ENCODE peak calls at places on chromosomes 7 and 10, in five cellular contexts. One of them, this sample, is unnamed.

GRCh38 chr10:123154943-123155505 is 822 bp downstream of the BUB3 start:
- DNase-seq in sigmoid colon: no peak
- DNase-seq in upper lobe of left lung: peak; percentile 63
- DNase-seq in A549: peak; percentile 64
- DNase-seq in stomach: no peak
- DNase-seq in this sample: no peak

GRCh38 chr7:148242271-148242801 is 348.2 kb upstream of the C7orf33 start:
- DNase-seq in sigmoid colon: no peak
- DNase-seq in upper lobe of left lung: peak; percentile 37
- DNase-seq in A549: peak; percentile 62
- DNase-seq in stomach: peak; percentile 33
- DNase-seq in this sample: no peak

GRCh38 chr10:47081264-47081663 is 170.0 kb downstream of the PTPN20 start:
- DNase-seq in sigmoid colon: no peak
- DNase-seq in upper lobe of left lung: no peak
- DNase-seq in A549: no peak
- DNase-seq in stomach: no peak
- DNase-seq in this sample: no peak

GRCh38 chr10:132714096-132714721 is 71.7 kb downstream of the NKX6-2 start:
- DNase-seq in sigmoid colon: peak; percentile 67
- DNase-seq in upper lobe of left lung: no peak
- DNase-seq in A549: no peak
- DNase-seq in stomach: peak; percentile 60
- DNase-seq in this sample: peak; percentile 6

GRCh38 chr7:158958618-158959017 is 102.3 kb downstream of the DYNC2I1 start:
- DNase-seq in sigmoid colon: no peak
- DNase-seq in upper lobe of left lung: no peak
- DNase-seq in A549: no peak
- DNase-seq in stomach: no peak
- DNase-seq in this sample: no peak

GRCh38 chr7:99112097-99112496 is 31.8 kb downstream of the SMURF1 start:
- DNase-seq in sigmoid colon: no peak
- DNase-seq in upper lobe of left lung: no peak
- DNase-seq in A549: peak; percentile 51
- DNase-seq in stomach: no peak
- DNase-seq in this sample: no peak

GRCh38 chr10:92108120-92108519 is 182.8 kb downstream of the CPEB3 start:
- DNase-seq in sigmoid colon: no peak
- DNase-seq in upper lobe of left lung: no peak
- DNase-seq in A549: no peak
- DNase-seq in stomach: no peak
- DNase-seq in this sample: no peak

GRCh38 chr10:59694936-59695335 is 14.7 kb downstream of the SLC16A9 start:
- DNase-seq in sigmoid colon: no peak
- DNase-seq in upper lobe of left lung: no peak
- DNase-seq in A549: no peak
- DNase-seq in stomach: no peak
- DNase-seq in this sample: no peak

GRCh38 chr10:96851281-96851680 is 19.2 kb downstream of the LCOR start:
- DNase-seq in sigmoid colon: no peak
- DNase-seq in upper lobe of left lung: no peak
- DNase-seq in A549: no peak
- DNase-seq in stomach: no peak
- DNase-seq in this sample: no peak

GRCh38 chr10:1090696-1091095 is 34.5 kb downstream of the WDR37 start:
- DNase-seq in sigmoid colon: no peak
- DNase-seq in upper lobe of left lung: no peak
- DNase-seq in A549: no peak
- DNase-seq in stomach: no peak
- DNase-seq in this sample: no peak

GRCh38 chr10:102230264-102230860 is 4.3 kb downstream of the ELOVL3 start:
- DNase-seq in sigmoid colon: no peak
- DNase-seq in upper lobe of left lung: peak; percentile 49
- DNase-seq in A549: peak; percentile 66
- DNase-seq in stomach: peak; percentile 60
- DNase-seq in this sample: peak; percentile 56

GRCh38 chr10:22615819-22616499 is 98.4 kb downstream of the PIP4K2A start:
- DNase-seq in sigmoid colon: peak; percentile 73
- DNase-seq in upper lobe of left lung: peak; percentile 78
- DNase-seq in A549: no peak
- DNase-seq in stomach: peak; percentile 68
- DNase-seq in this sample: no peak

GRCh38 chr7:102331536-102332275 is 24.5 kb downstream of the SPDYE6 start:
- DNase-seq in sigmoid colon: no peak
- DNase-seq in upper lobe of left lung: no peak
- DNase-seq in A549: no peak
- DNase-seq in stomach: no peak
- DNase-seq in this sample: no peak

GRCh38 chr10:113060221-113061053 is 110.4 kb downstream of the TCF7L2 start:
- DNase-seq in sigmoid colon: peak; percentile 68
- DNase-seq in upper lobe of left lung: peak; percentile 35
- DNase-seq in A549: no peak
- DNase-seq in stomach: no peak
- DNase-seq in this sample: no peak

GRCh38 chr7:43569424-43569823 is 13.5 kb upstream of the STK17A start:
- DNase-seq in sigmoid colon: no peak
- DNase-seq in upper lobe of left lung: no peak
- DNase-seq in A549: no peak
- DNase-seq in stomach: no peak
- DNase-seq in this sample: no peak

GRCh38 chr10:95655571-95656290 is 780 bp downstream of the ALDH18A1 start:
- DNase-seq in sigmoid colon: no peak
- DNase-seq in upper lobe of left lung: no peak
- DNase-seq in A549: peak; percentile 26
- DNase-seq in stomach: no peak
- DNase-seq in this sample: no peak

GRCh38 chr10:131663411-131663810 is 237.4 kb upstream of the PPP2R2D start:
- DNase-seq in sigmoid colon: peak; percentile 21
- DNase-seq in upper lobe of left lung: no peak
- DNase-seq in A549: no peak
- DNase-seq in stomach: peak; percentile 8
- DNase-seq in this sample: no peak

GRCh38 chr10:3850999-3851937 is 66.3 kb upstream of the KLF6 start:
- DNase-seq in sigmoid colon: no peak
- DNase-seq in upper lobe of left lung: no peak
- DNase-seq in A549: peak; percentile 83
- DNase-seq in stomach: no peak
- DNase-seq in this sample: no peak

GRCh38 chr7:75878312-75878768 is 494 bp upstream of the RHBDD2 start:
- DNase-seq in sigmoid colon: no peak
- DNase-seq in upper lobe of left lung: no peak
- DNase-seq in A549: no peak
- DNase-seq in stomach: no peak
- DNase-seq in this sample: no peak

GRCh38 chr10:60919551-60919950 is 24.4 kb downstream of the RHOBTB1 start:
- DNase-seq in sigmoid colon: no peak
- DNase-seq in upper lobe of left lung: no peak
- DNase-seq in A549: no peak
- DNase-seq in stomach: no peak
- DNase-seq in this sample: no peak

GRCh38 chr10:102327002-102327401 is 68.5 kb upstream of the NFKB2 start:
- DNase-seq in sigmoid colon: no peak
- DNase-seq in upper lobe of left lung: no peak
- DNase-seq in A549: no peak
- DNase-seq in stomach: no peak
- DNase-seq in this sample: no peak

GRCh38 chr7:140541513-140542192 is 62.3 kb upstream of the MKRN1 start:
- DNase-seq in sigmoid colon: peak; percentile 91
- DNase-seq in upper lobe of left lung: no peak
- DNase-seq in A549: peak; percentile 91
- DNase-seq in stomach: peak; percentile 37
- DNase-seq in this sample: peak; percentile 85

GRCh38 chr10:69783515-69783914 is 18.2 kb upstream of the COL13A1 start:
- DNase-seq in sigmoid colon: no peak
- DNase-seq in upper lobe of left lung: no peak
- DNase-seq in A549: no peak
- DNase-seq in stomach: no peak
- DNase-seq in this sample: no peak

GRCh38 chr10:101174319-101174718 is 43.2 kb downstream of the TLX1 start:
- DNase-seq in sigmoid colon: no peak
- DNase-seq in upper lobe of left lung: no peak
- DNase-seq in A549: no peak
- DNase-seq in stomach: no peak
- DNase-seq in this sample: no peak

GRCh38 chr7:101368422-101369165 is 5.9 kb downstream of the COL26A1 start:
- DNase-seq in sigmoid colon: no peak
- DNase-seq in upper lobe of left lung: no peak
- DNase-seq in A549: no peak
- DNase-seq in stomach: no peak
- DNase-seq in this sample: no peak

GRCh38 chr7:38311329-38311937 is 38.0 kb upstream of the TARP start:
- DNase-seq in sigmoid colon: no peak
- DNase-seq in upper lobe of left lung: peak; percentile 65
- DNase-seq in A549: peak; percentile 51
- DNase-seq in stomach: no peak
- DNase-seq in this sample: peak; percentile 43

GRCh38 chr7:21572331-21572730 is 29.5 kb downstream of the DNAH11 start:
- DNase-seq in sigmoid colon: no peak
- DNase-seq in upper lobe of left lung: no peak
- DNase-seq in A549: no peak
- DNase-seq in stomach: no peak
- DNase-seq in this sample: no peak

GRCh38 chr7:4631021-4631663 is 51.0 kb upstream of the FOXK1 start:
- DNase-seq in sigmoid colon: no peak
- DNase-seq in upper lobe of left lung: no peak
- DNase-seq in A549: no peak
- DNase-seq in stomach: no peak
- DNase-seq in this sample: no peak

DNA sequence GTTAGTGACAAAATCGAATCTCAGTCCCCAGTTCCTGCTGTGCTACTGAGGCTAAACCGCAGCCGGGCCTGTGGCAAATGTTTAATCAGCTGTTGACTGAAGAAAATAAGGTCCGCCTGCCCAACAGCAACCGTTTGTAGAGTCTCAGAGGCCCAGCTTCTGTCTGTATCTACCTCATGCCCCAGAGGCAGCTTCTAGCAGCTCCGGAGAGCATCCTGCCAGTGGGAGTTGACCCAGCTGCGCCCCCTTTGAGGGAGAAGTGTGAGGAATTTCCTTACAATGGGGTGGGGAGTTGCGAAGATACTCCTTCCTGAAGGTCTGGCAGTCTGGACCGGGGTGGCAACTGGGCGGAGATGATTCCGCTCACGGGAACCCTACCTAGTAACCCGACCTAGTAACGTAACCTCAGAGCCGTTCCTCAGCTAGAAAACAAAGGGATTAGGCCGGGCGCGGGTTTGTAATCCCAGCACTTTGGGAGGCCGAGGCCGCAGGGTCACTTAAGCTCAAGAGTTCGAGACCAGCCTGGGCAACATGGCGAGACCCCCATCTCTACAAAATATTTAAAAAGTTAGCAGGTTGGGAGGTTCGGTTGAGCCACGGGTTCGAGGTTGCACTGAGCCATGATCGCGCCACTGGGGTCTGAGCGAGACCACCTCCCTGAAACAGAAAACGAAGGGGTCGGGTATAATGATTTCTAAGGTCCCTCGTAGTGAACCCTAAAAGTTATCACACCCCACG is 846 bp upstream of the ZNF775 start:
- DNase-seq in sigmoid colon: peak; percentile 76
- DNase-seq in upper lobe of left lung: peak; percentile 63
- DNase-seq in A549: peak; percentile 84
- DNase-seq in stomach: peak; percentile 66
- DNase-seq in this sample: peak; percentile 67
- TF ChIP-seq EP300 in sigmoid colon: no peak
- TF ChIP-seq EP300 in upper lobe of left lung: no peak
- TF ChIP-seq EP300 in A549: no peak
- TF ChIP-seq EP300 in stomach: no peak
- TF ChIP-seq EP300 in this sample: no peak

DNA sequence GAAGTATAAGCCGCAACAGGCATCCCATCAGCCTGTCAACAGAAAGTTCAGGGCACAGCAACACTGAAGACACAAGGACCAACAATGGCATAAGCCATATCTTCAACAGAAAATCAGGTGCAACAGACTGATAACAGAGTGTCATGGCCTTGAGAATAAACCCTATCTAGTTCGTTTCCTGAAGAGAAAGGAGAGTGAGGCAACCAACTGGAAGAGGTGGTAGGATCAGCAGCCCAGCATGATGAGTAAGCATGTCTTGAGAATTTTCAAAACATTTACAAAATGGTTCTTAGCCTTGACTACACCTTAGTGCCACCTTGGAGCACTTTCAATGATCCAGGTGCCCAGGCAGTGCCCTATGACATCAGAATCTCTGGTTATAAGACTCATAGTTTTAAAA is 290.2 kb upstream of the SEMA3C start:
- DNase-seq in sigmoid colon: no peak
- DNase-seq in upper lobe of left lung: no peak
- DNase-seq in A549: no peak
- DNase-seq in stomach: no peak
- DNase-seq in this sample: no peak
- TF ChIP-seq POLR2A in sigmoid colon: no peak
- TF ChIP-seq POLR2A in upper lobe of left lung: no peak
- TF ChIP-seq POLR2A in A549: no peak
- TF ChIP-seq POLR2A in stomach: no peak
- TF ChIP-seq POLR2A in this sample: no peak

GRCh38 chr7:50533849-50534248 is 31.4 kb downstream of the DDC start:
- DNase-seq in sigmoid colon: no peak
- DNase-seq in upper lobe of left lung: no peak
- DNase-seq in A549: peak; percentile 42
- DNase-seq in stomach: no peak
- DNase-seq in this sample: no peak

GRCh38 chr7:50530771-50531170 is 34.4 kb downstream of the DDC start:
- DNase-seq in sigmoid colon: no peak
- DNase-seq in upper lobe of left lung: no peak
- DNase-seq in A549: no peak
- DNase-seq in stomach: no peak
- DNase-seq in this sample: no peak

GRCh38 chr7:50531928-50532327 is 33.3 kb downstream of the DDC start:
- DNase-seq in sigmoid colon: no peak
- DNase-seq in upper lobe of left lung: no peak
- DNase-seq in A549: no peak
- DNase-seq in stomach: no peak
- DNase-seq in this sample: no peak

GRCh38 chr7:50529093-50529862 is 35.9 kb downstream of the DDC start:
- DNase-seq in sigmoid colon: no peak
- DNase-seq in upper lobe of left lung: no peak
- DNase-seq in A549: no peak
- DNase-seq in stomach: no peak
- DNase-seq in this sample: no peak

DNA sequence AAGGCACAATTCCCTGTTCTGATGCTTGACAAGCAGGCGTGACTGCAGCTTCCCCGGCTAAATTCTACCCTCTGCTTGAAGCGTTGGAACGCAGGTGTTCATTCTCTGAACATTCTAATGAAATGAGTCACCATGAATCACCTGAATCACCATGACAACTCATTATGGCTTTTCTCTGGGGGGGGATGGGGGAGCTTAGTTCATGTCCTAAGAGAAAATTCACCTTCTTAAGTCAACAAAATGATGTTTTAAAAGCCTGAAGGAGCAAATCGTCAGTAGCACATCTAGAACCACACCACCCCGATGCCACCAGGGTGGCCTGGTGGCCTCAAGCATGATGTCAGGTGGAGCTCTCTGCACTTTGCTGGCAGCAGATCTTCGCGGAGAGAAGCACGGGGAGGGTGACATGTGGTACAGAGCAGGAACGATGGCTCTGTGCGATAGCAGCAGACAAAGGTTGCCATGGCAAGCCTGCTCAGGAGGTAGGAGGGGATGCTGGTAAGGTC is 33.8 kb downstream of the DDC start:
- DNase-seq in sigmoid colon: no peak
- DNase-seq in upper lobe of left lung: no peak
- DNase-seq in A549: peak; percentile 52
- DNase-seq in stomach: no peak
- DNase-seq in this sample: no peak
- TF ChIP-seq EP300 in sigmoid colon: no peak
- TF ChIP-seq EP300 in upper lobe of left lung: no peak
- TF ChIP-seq EP300 in A549: no peak
- TF ChIP-seq EP300 in stomach: no peak
- TF ChIP-seq EP300 in this sample: no peak

GRCh38 chr7:27098493-27099223 is 2.9 kb upstream of the HOXA1 start:
- DNase-seq in sigmoid colon: peak; percentile 86
- DNase-seq in upper lobe of left lung: no peak
- DNase-seq in A549: no peak
- DNase-seq in stomach: no peak
- DNase-seq in this sample: peak; percentile 55
- TF ChIP-seq POLR2A in sigmoid colon: peak; percentile 29
- TF ChIP-seq POLR2A in upper lobe of left lung: no peak
- TF ChIP-seq POLR2A in A549: no peak
- TF ChIP-seq POLR2A in stomach: no peak
- TF ChIP-seq POLR2A in this sample: no peak

This sample was measured in ovary.